ENCODE peak calls at places on chromosome 15, in eight cellular contexts. D, B, H, O, P, A, E and W are unnamed samples.

GRCh38 chr15:90101130-90101968 is 919 bp downstream of the IDH2 start:
- DNase-seq in D (no peak), B (no peak), H (peak), O (peak), P (no peak), A (no peak), E (peak), W (peak)

GRCh38 chr15:33242669-33243191 is 48.2 kb upstream of the FMN1 start:
- DNase-seq in D (no peak), B (no peak), H (peak), O (no peak), P (no peak), A (no peak), E (peak), W (peak)

GRCh38 chr15:24756101-24756500 is 80.5 kb downstream of the NPAP1 start:
- DNase-seq in D (no peak), B (no peak), H (no peak), O (no peak), P (no peak), A (no peak), E (no peak), W (peak)

GRCh38 chr15:80260566-80260965 is 8.6 kb upstream of the CTXND1 start:
- DNase-seq in D (no peak), B (no peak), H (no peak), O (no peak), P (no peak), A (no peak), E (no peak), W (no peak)

GRCh38 chr15:90716317-90716975 is 700 bp upstream of the BLM start:
- DNase-seq in D (no peak), B (no peak), H (peak), O (peak), P (no peak), A (no peak), E (no peak), W (peak)

GRCh38 chr15:81163961-81164800 is 30.1 kb downstream of the CFAP161 start:
- DNase-seq in D (no peak), B (no peak), H (peak), O (no peak), P (no peak), A (no peak), E (no peak), W (no peak)

GRCh38 chr15:40192942-40193341 is 32.1 kb downstream of the BUB1B start:
- DNase-seq in D (no peak), B (no peak), H (no peak), O (no peak), P (no peak), A (no peak), E (no peak), W (no peak)

GRCh38 chr15:74261041-74261440 is 24.9 kb downstream of the CCDC33 start:
- DNase-seq in D (no peak), B (no peak), H (no peak), O (no peak), P (no peak), A (no peak), E (no peak), W (no peak)

GRCh38 chr15:33149919-33150318 is 44.6 kb downstream of the FMN1 start:
- DNase-seq in D (no peak), B (no peak), H (no peak), O (no peak), P (no peak), A (no peak), E (no peak), W (no peak)

GRCh38 chr15:44101944-44102343 is 93.1 kb downstream of the FRMD5 start:
- DNase-seq in D (no peak), B (peak), H (no peak), O (no peak), P (no peak), A (no peak), E (no peak), W (no peak)

GRCh38 chr15:57280464-57280863 is 95.8 kb upstream of the CGNL1 start:
- DNase-seq in D (no peak), B (no peak), H (no peak), O (no peak), P (no peak), A (no peak), E (no peak), W (no peak)

GRCh38 chr15:58307313-58307961 is 124.4 kb upstream of the LIPC start:
- DNase-seq in D (no peak), B (no peak), H (no peak), O (no peak), P (no peak), A (no peak), E (peak), W (no peak)

GRCh38 chr15:85786778-85787114 is 8.0 kb downstream of the KLHL25 start:
- DNase-seq in D (no peak), B (peak), H (no peak), O (no peak), P (no peak), A (no peak), E (no peak), W (no peak)

GRCh38 chr15:32869814-32870213 is 152.0 kb downstream of the GREM1 start:
- DNase-seq in D (no peak), B (no peak), H (no peak), O (no peak), P (no peak), A (no peak), E (no peak), W (no peak)

GRCh38 chr15:55255714-55256113 is 33.9 kb downstream of the RAB27A start:
- DNase-seq in D (no peak), B (no peak), H (no peak), O (no peak), P (no peak), A (no peak), E (no peak), W (no peak)

GRCh38 chr15:78370013-78370412 is 29.9 kb downstream of the CRABP1 start:
- DNase-seq in D (no peak), B (no peak), H (no peak), O (no peak), P (no peak), A (no peak), E (no peak), W (no peak)

GRCh38 chr15:85463273-85463937 is 83.0 kb downstream of the AKAP13 start:
- DNase-seq in D (no peak), B (no peak), H (no peak), O (no peak), P (no peak), A (no peak), E (no peak), W (no peak)

GRCh38 chr15:46894644-46895043 is 822.7 kb upstream of the SEMA6D start:
- DNase-seq in D (no peak), B (no peak), H (no peak), O (no peak), P (no peak), A (no peak), E (no peak), W (no peak)

GRCh38 chr15:69193948-69194827 is 33.8 kb downstream of the GLCE start:
- DNase-seq in D (no peak), B (no peak), H (no peak), O (no peak), P (no peak), A (no peak), E (no peak), W (no peak)
- TF ChIP-seq POLR2AphosphoS5 in D (no peak), B (no peak), H (no peak), O (no peak), P (no peak), A (no peak), E (peak), W (no peak)

DNA sequence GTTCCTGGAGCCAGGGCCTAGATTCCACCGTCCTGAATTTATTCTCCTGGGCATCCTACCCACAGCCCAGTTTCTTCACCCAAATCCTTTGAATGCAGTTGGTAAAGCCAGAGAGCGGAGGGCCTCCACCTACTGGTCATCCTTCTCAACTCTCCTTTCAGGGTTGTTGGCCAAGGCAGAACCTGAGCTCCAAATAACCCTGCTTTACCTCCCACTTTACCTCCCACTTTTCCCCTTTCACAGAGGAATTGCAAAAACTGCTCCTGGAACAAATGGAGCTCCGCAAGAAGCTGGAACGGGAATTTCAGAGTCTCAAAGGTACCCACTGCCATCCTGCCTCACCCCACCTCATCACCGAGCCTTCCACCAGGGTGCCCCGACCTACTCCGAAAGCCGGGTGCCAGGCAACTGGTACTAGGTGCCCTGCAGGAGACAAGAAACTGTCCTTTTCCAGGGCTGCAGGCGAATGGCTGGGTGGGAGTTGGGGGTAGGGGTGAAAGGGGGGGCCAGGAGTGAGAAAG is 6.8 kb downstream of the SKOR1 start:
- DNase-seq in D (no peak), B (no peak), H (no peak), O (no peak), P (no peak), A (no peak), E (peak), W (peak)
- TF ChIP-seq CTCF in D (peak), B (peak), H (peak), O (no peak), P (peak), A (peak), E (peak), W (peak)

GRCh38 chr15:65056868-65057548 is 10.8 kb downstream of the RASL12 start:
- DNase-seq in D (no peak), B (peak), H (no peak), O (no peak), P (no peak), A (peak), E (peak), W (no peak)

GRCh38 chr15:65054333-65055200 is 9.4 kb downstream of the SLC51B start:
- DNase-seq in D (no peak), B (peak), H (peak), O (peak), P (no peak), A (peak), E (peak), W (peak)

GRCh38 chr15:65057549-65057940 is 10.2 kb downstream of the RASL12 start:
- DNase-seq in D (no peak), B (no peak), H (peak), O (no peak), P (no peak), A (peak), E (peak), W (no peak)

GRCh38 chr15:65056106-65056505 is 10.9 kb downstream of the SLC51B start:
- DNase-seq in D (no peak), B (no peak), H (no peak), O (no peak), P (no peak), A (no peak), E (peak), W (no peak)

GRCh38 chr15:65055201-65055870 is 10.1 kb downstream of the SLC51B start:
- DNase-seq in D (no peak), B (no peak), H (no peak), O (no peak), P (no peak), A (no peak), E (peak), W (no peak)
- TF ChIP-seq REST in D (no peak), B (no peak), H (no peak), O (no peak), P (no peak), A (no peak), E (no peak), W (no peak)

DNA sequence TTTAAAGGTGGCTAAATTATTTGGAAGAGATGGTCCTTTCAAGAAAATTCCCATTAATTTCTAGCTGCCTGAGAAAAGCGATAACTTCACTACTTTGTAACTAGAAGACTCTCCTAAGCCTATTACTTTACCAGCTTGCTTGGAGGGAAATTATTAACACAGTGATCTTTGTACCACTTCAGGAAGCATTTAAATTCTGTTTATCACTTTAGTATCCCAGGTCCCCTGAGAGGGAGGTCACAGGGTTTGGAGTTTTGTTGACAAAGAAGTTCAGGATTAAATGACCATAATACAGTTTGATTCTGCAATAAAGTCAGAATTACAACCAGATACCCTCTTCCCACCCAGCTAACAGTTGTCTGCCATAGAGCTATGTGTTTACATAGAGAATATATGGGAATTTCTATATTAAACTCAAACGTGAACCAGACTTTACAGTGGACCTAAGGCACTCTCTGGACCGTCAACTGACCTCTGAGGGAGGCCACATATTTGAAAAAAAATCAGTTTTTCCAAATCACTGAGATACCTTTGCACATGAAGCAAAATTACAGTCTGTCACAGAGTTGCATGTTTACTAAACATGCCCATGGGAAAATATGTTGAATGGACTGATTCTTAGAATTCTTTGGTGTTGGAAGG is 3.0 kb downstream of the SLC27A2 start:
- DNase-seq in D (no peak), B (peak), H (no peak), O (no peak), P (no peak), A (no peak), E (no peak), W (no peak)
- TF ChIP-seq POLR2AphosphoS5 in D (no peak), B (no peak), H (no peak), O (no peak), P (no peak), A (no peak), E (no peak), W (no peak)

DNA sequence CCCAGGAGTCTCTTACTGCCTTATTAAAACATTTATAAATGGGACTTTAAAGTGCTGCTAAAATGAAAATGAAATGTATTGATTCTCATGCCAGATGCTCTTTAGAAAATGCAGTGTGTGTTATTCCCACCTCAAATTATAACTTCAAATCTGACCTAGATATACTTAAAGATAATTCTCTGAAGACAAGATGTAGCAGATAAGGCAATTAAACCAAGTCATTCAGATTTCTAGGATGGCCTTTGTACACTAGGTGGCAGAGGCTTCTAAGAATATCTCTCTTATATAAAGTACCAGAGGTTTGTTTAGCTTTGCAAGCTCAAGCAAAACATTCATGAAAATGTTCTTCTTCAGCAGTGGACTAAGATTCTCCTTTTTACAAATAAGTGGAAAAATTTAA is 26.9 kb upstream of the GOLGA8B start:
- DNase-seq in D (no peak), B (no peak), H (no peak), O (no peak), P (no peak), A (peak), E (no peak), W (peak)
- TF ChIP-seq CTCF in D (peak), B (no peak), H (no peak), O (no peak), P (peak), A (peak), E (peak), W (peak)